ENCODE peak calls at places on chromosomes 11 and 22, in six cellular contexts. U is activated effector memory CD4-positive, alpha-beta T cell treated with anti-CD3 and anti-CD28 coated beads, Interleukin-2, amount 50 U/mL, for 16 hours; V is mucosa of gallbladder; B is H4; E is prostate gland; X is stimulated activated CD8-positive, alpha-beta memory T cell treated with anti-CD3 and anti-CD28 coated beads, Interleukin-4, amount 100 ng/mL, for 24 hours. Z is an unnamed sample.

GRCh38 chr11:111694851-111695250 is 71.3 kb downstream of the PPP2R1B start:
- DNase-seq in U (no peak), V (no peak), B (no peak), E (no peak), X (no peak), Z (no peak)

GRCh38 chr22:25848954-25849353 is 107.0 kb downstream of the MYO18B start:
- DNase-seq in U (no peak), V (no peak), B (no peak), E (no peak), X (no peak), Z (no peak)

GRCh38 chr11:44303401-44303938 is 6.5 kb downstream of the ALX4 start:
- DNase-seq in U (no peak), V (no peak), B (no peak), E (no peak), X (no peak), Z (no peak)

GRCh38 chr11:59669611-59670009 is 773 bp upstream of the PATL1 start:
- DNase-seq in U (no peak), V (peak), B (no peak), E (peak), X (no peak), Z (no peak)

GRCh38 chr22:19612866-19613572 is 88.8 kb upstream of the CLDN5 start:
- DNase-seq in U (no peak), V (no peak), B (no peak), E (no peak), X (no peak), Z (no peak)

GRCh38 chr11:103257360-103257759 is 148.1 kb downstream of the DYNC2H1 start:
- DNase-seq in U (no peak), V (no peak), B (peak), E (no peak), X (no peak), Z (no peak)

GRCh38 chr11:86672007-86672621 is at the start of gene ME3:
- DNase-seq in U (peak), V (peak), B (no peak), E (peak), X (no peak), Z (no peak)

GRCh38 chr11:95398437-95399112 is 167.6 kb upstream of the SESN3 start:
- DNase-seq in U (no peak), V (no peak), B (peak), E (no peak), X (no peak), Z (no peak)

GRCh38 chr11:74710291-74710938 is 20.8 kb downstream of the CHRDL2 start:
- DNase-seq in U (no peak), V (no peak), B (no peak), E (no peak), X (no peak), Z (no peak)

GRCh38 chr22:24471570-24471969 is 23.6 kb upstream of the UPB1 start:
- DNase-seq in U (no peak), V (peak), B (no peak), E (no peak), X (no peak), Z (no peak)